ENCODE peak calls at places on chromosome 10, in five cellular contexts. One of them, this sample, is unnamed.

GRCh38 chr10:64574371-64574770 is 1053.2 kb downstream of the REEP3 start:
- DNase-seq in activated T-cell treated with anti-CD3 and anti-CD28 coated beads, Interleukin-2, amount 50 U/mL, for 1 hour: no peak
- DNase-seq in stromal cell of bone marrow: no peak
- DNase-seq in iPS-NIHi11: no peak
- DNase-seq in stimulated activated CD4-positive, alpha-beta T cell treated with anti-CD3 and anti-CD28 coated beads, Interleukin-1b, Interleukin-23, amount 100 ng/mL, for 24 hours: no peak
- DNase-seq in this sample: peak; percentile 90

GRCh38 chr10:120507651-120508050 is 50.6 kb downstream of the PLPP4 start:
- DNase-seq in activated T-cell treated with anti-CD3 and anti-CD28 coated beads, Interleukin-2, amount 50 U/mL, for 1 hour: no peak
- DNase-seq in stromal cell of bone marrow: no peak
- DNase-seq in iPS-NIHi11: no peak
- DNase-seq in stimulated activated CD4-positive, alpha-beta T cell treated with anti-CD3 and anti-CD28 coated beads, Interleukin-1b, Interleukin-23, amount 100 ng/mL, for 24 hours: no peak
- DNase-seq in this sample: no peak

GRCh38 chr10:17439552-17439951 is 14.8 kb downstream of the ST8SIA6 start:
- DNase-seq in activated T-cell treated with anti-CD3 and anti-CD28 coated beads, Interleukin-2, amount 50 U/mL, for 1 hour: no peak
- DNase-seq in stromal cell of bone marrow: no peak
- DNase-seq in iPS-NIHi11: no peak
- DNase-seq in stimulated activated CD4-positive, alpha-beta T cell treated with anti-CD3 and anti-CD28 coated beads, Interleukin-1b, Interleukin-23, amount 100 ng/mL, for 24 hours: no peak
- DNase-seq in this sample: no peak

GRCh38 chr10:113921571-113922370 is 67.3 kb downstream of the NHLRC2 start:
- DNase-seq in activated T-cell treated with anti-CD3 and anti-CD28 coated beads, Interleukin-2, amount 50 U/mL, for 1 hour: no peak
- DNase-seq in stromal cell of bone marrow: no peak
- DNase-seq in iPS-NIHi11: no peak
- DNase-seq in stimulated activated CD4-positive, alpha-beta T cell treated with anti-CD3 and anti-CD28 coated beads, Interleukin-1b, Interleukin-23, amount 100 ng/mL, for 24 hours: no peak
- DNase-seq in this sample: peak; percentile 25

GRCh38 chr10:95841711-95842498 is 65.9 kb upstream of the CC2D2B start:
- DNase-seq in activated T-cell treated with anti-CD3 and anti-CD28 coated beads, Interleukin-2, amount 50 U/mL, for 1 hour: no peak
- DNase-seq in stromal cell of bone marrow: peak; percentile 63
- DNase-seq in iPS-NIHi11: peak; percentile 52
- DNase-seq in stimulated activated CD4-positive, alpha-beta T cell treated with anti-CD3 and anti-CD28 coated beads, Interleukin-1b, Interleukin-23, amount 100 ng/mL, for 24 hours: no peak
- DNase-seq in this sample: peak; percentile 69

GRCh38 chr10:119526606-119527592 is 15.6 kb downstream of the RGS10 start:
- DNase-seq in activated T-cell treated with anti-CD3 and anti-CD28 coated beads, Interleukin-2, amount 50 U/mL, for 1 hour: no peak
- DNase-seq in stromal cell of bone marrow: no peak
- DNase-seq in iPS-NIHi11: no peak
- DNase-seq in stimulated activated CD4-positive, alpha-beta T cell treated with anti-CD3 and anti-CD28 coated beads, Interleukin-1b, Interleukin-23, amount 100 ng/mL, for 24 hours: no peak
- DNase-seq in this sample: no peak

GRCh38 chr10:128103229-128103714 is 23.0 kb downstream of the MKI67 start:
- DNase-seq in activated T-cell treated with anti-CD3 and anti-CD28 coated beads, Interleukin-2, amount 50 U/mL, for 1 hour: peak; percentile 42
- DNase-seq in stromal cell of bone marrow: no peak
- DNase-seq in iPS-NIHi11: no peak
- DNase-seq in stimulated activated CD4-positive, alpha-beta T cell treated with anti-CD3 and anti-CD28 coated beads, Interleukin-1b, Interleukin-23, amount 100 ng/mL, for 24 hours: no peak
- DNase-seq in this sample: no peak

GRCh38 chr10:130545122-130545521 is 408.9 kb downstream of the GLRX3 start:
- DNase-seq in activated T-cell treated with anti-CD3 and anti-CD28 coated beads, Interleukin-2, amount 50 U/mL, for 1 hour: no peak
- DNase-seq in stromal cell of bone marrow: no peak
- DNase-seq in iPS-NIHi11: peak; percentile 46
- DNase-seq in stimulated activated CD4-positive, alpha-beta T cell treated with anti-CD3 and anti-CD28 coated beads, Interleukin-1b, Interleukin-23, amount 100 ng/mL, for 24 hours: no peak
- DNase-seq in this sample: no peak

GRCh38 chr10:17616403-17617030 is 657 bp downstream of the HACD1 start:
- DNase-seq in activated T-cell treated with anti-CD3 and anti-CD28 coated beads, Interleukin-2, amount 50 U/mL, for 1 hour: peak; percentile 46
- DNase-seq in stromal cell of bone marrow: no peak
- DNase-seq in iPS-NIHi11: peak; percentile 88
- DNase-seq in stimulated activated CD4-positive, alpha-beta T cell treated with anti-CD3 and anti-CD28 coated beads, Interleukin-1b, Interleukin-23, amount 100 ng/mL, for 24 hours: peak; percentile 12
- DNase-seq in this sample: peak; percentile 74

GRCh38 chr10:69438531-69439349 is 12.5 kb upstream of the TSPAN15 start:
- DNase-seq in activated T-cell treated with anti-CD3 and anti-CD28 coated beads, Interleukin-2, amount 50 U/mL, for 1 hour: no peak
- DNase-seq in stromal cell of bone marrow: no peak
- DNase-seq in iPS-NIHi11: no peak
- DNase-seq in stimulated activated CD4-positive, alpha-beta T cell treated with anti-CD3 and anti-CD28 coated beads, Interleukin-1b, Interleukin-23, amount 100 ng/mL, for 24 hours: no peak
- DNase-seq in this sample: peak; percentile 43

GRCh38 chr10:51344371-51344770 is 270.1 kb downstream of the PRKG1 start:
- DNase-seq in activated T-cell treated with anti-CD3 and anti-CD28 coated beads, Interleukin-2, amount 50 U/mL, for 1 hour: no peak
- DNase-seq in stromal cell of bone marrow: no peak
- DNase-seq in iPS-NIHi11: no peak
- DNase-seq in stimulated activated CD4-positive, alpha-beta T cell treated with anti-CD3 and anti-CD28 coated beads, Interleukin-1b, Interleukin-23, amount 100 ng/mL, for 24 hours: no peak
- DNase-seq in this sample: no peak

GRCh38 chr10:6348091-6348862 is 145.5 kb downstream of the PFKFB3 start:
- DNase-seq in activated T-cell treated with anti-CD3 and anti-CD28 coated beads, Interleukin-2, amount 50 U/mL, for 1 hour: peak; percentile 76
- DNase-seq in stromal cell of bone marrow: no peak
- DNase-seq in iPS-NIHi11: no peak
- DNase-seq in stimulated activated CD4-positive, alpha-beta T cell treated with anti-CD3 and anti-CD28 coated beads, Interleukin-1b, Interleukin-23, amount 100 ng/mL, for 24 hours: peak; percentile 80
- DNase-seq in this sample: no peak

GRCh38 chr10:72800741-72801092 is 92.8 kb upstream of the OIT3 start:
- DNase-seq in activated T-cell treated with anti-CD3 and anti-CD28 coated beads, Interleukin-2, amount 50 U/mL, for 1 hour: no peak
- DNase-seq in stromal cell of bone marrow: no peak
- DNase-seq in iPS-NIHi11: no peak
- DNase-seq in stimulated activated CD4-positive, alpha-beta T cell treated with anti-CD3 and anti-CD28 coated beads, Interleukin-1b, Interleukin-23, amount 100 ng/mL, for 24 hours: no peak
- DNase-seq in this sample: no peak

GRCh38 chr10:60396766-60397165 is 7.1 kb upstream of the ANK3 start:
- DNase-seq in activated T-cell treated with anti-CD3 and anti-CD28 coated beads, Interleukin-2, amount 50 U/mL, for 1 hour: no peak
- DNase-seq in stromal cell of bone marrow: no peak
- DNase-seq in iPS-NIHi11: no peak
- DNase-seq in stimulated activated CD4-positive, alpha-beta T cell treated with anti-CD3 and anti-CD28 coated beads, Interleukin-1b, Interleukin-23, amount 100 ng/mL, for 24 hours: no peak
- DNase-seq in this sample: no peak

GRCh38 chr10:44206127-44206818 is 178.6 kb downstream of the CXCL12 start:
- DNase-seq in activated T-cell treated with anti-CD3 and anti-CD28 coated beads, Interleukin-2, amount 50 U/mL, for 1 hour: no peak
- DNase-seq in stromal cell of bone marrow: no peak
- DNase-seq in iPS-NIHi11: no peak
- DNase-seq in stimulated activated CD4-positive, alpha-beta T cell treated with anti-CD3 and anti-CD28 coated beads, Interleukin-1b, Interleukin-23, amount 100 ng/mL, for 24 hours: no peak
- DNase-seq in this sample: no peak

GRCh38 chr10:79052311-79053080 is 16.3 kb upstream of the ZMIZ1 start:
- DNase-seq in activated T-cell treated with anti-CD3 and anti-CD28 coated beads, Interleukin-2, amount 50 U/mL, for 1 hour: peak; percentile 40
- DNase-seq in stromal cell of bone marrow: no peak
- DNase-seq in iPS-NIHi11: peak; percentile 79
- DNase-seq in stimulated activated CD4-positive, alpha-beta T cell treated with anti-CD3 and anti-CD28 coated beads, Interleukin-1b, Interleukin-23, amount 100 ng/mL, for 24 hours: no peak
- DNase-seq in this sample: peak; percentile 22

GRCh38 chr10:97891497-97892167 is 42.0 kb downstream of the GOLGA7B start:
- DNase-seq in activated T-cell treated with anti-CD3 and anti-CD28 coated beads, Interleukin-2, amount 50 U/mL, for 1 hour: no peak
- DNase-seq in stromal cell of bone marrow: no peak
- DNase-seq in iPS-NIHi11: no peak
- DNase-seq in stimulated activated CD4-positive, alpha-beta T cell treated with anti-CD3 and anti-CD28 coated beads, Interleukin-1b, Interleukin-23, amount 100 ng/mL, for 24 hours: no peak
- DNase-seq in this sample: no peak

GRCh38 chr10:71889388-71889987 is 38.4 kb upstream of the PSAP start:
- DNase-seq in activated T-cell treated with anti-CD3 and anti-CD28 coated beads, Interleukin-2, amount 50 U/mL, for 1 hour: no peak
- DNase-seq in stromal cell of bone marrow: no peak
- DNase-seq in iPS-NIHi11: no peak
- DNase-seq in stimulated activated CD4-positive, alpha-beta T cell treated with anti-CD3 and anti-CD28 coated beads, Interleukin-1b, Interleukin-23, amount 100 ng/mL, for 24 hours: no peak
- DNase-seq in this sample: no peak

GRCh38 chr10:88374392-88375145 is 208.5 kb downstream of the RNLS start:
- DNase-seq in activated T-cell treated with anti-CD3 and anti-CD28 coated beads, Interleukin-2, amount 50 U/mL, for 1 hour: no peak
- DNase-seq in stromal cell of bone marrow: peak; percentile 1
- DNase-seq in iPS-NIHi11: no peak
- DNase-seq in stimulated activated CD4-positive, alpha-beta T cell treated with anti-CD3 and anti-CD28 coated beads, Interleukin-1b, Interleukin-23, amount 100 ng/mL, for 24 hours: no peak
- DNase-seq in this sample: no peak

GRCh38 chr10:126458453-126458852 is 70.2 kb upstream of the ADAM12 start:
- DNase-seq in activated T-cell treated with anti-CD3 and anti-CD28 coated beads, Interleukin-2, amount 50 U/mL, for 1 hour: no peak
- DNase-seq in stromal cell of bone marrow: no peak
- DNase-seq in iPS-NIHi11: no peak
- DNase-seq in stimulated activated CD4-positive, alpha-beta T cell treated with anti-CD3 and anti-CD28 coated beads, Interleukin-1b, Interleukin-23, amount 100 ng/mL, for 24 hours: no peak
- DNase-seq in this sample: no peak

GRCh38 chr10:98481418-98481945 is 34.7 kb upstream of the HPS1 start:
- DNase-seq in activated T-cell treated with anti-CD3 and anti-CD28 coated beads, Interleukin-2, amount 50 U/mL, for 1 hour: no peak
- DNase-seq in stromal cell of bone marrow: no peak
- DNase-seq in iPS-NIHi11: no peak
- DNase-seq in stimulated activated CD4-positive, alpha-beta T cell treated with anti-CD3 and anti-CD28 coated beads, Interleukin-1b, Interleukin-23, amount 100 ng/mL, for 24 hours: no peak
- DNase-seq in this sample: no peak